ENCODE peak calls at places on chromosomes 11 and 22, in four cellular contexts. U is epithelial cell of esophagus; L is NCI-H2029 treated with DMSO at 0.1 percent for 48 hours; G is activated naive CD4-positive, alpha-beta T cell treated with anti-CD3 and anti-CD28 coated beads, Interleukin-2, amount 10 ng/mL, durations not matched to agents 7 days and 5 days. P is an unnamed sample.

GRCh38 chr11:19259487-19260345 is 19.0 kb upstream of the E2F8 start:
- DNase-seq in G (peak), U (peak), L (peak), P (no peak)

GRCh38 chr11:44539971-44540370 is 25.5 kb upstream of the CD82 start:
- DNase-seq in U (no peak), G (no peak), L (peak), P (no peak)

GRCh38 chr22:27133951-27134664 is 476.7 kb downstream of the MIAT start:
- DNase-seq in G (no peak), U (peak), L (no peak), P (no peak)

GRCh38 chr11:79052539-79052938 is 388.3 kb downstream of the TENM4 start:
- DNase-seq in U (peak), L (no peak), G (no peak), P (no peak)

GRCh38 chr22:41367039-41367679 is 14.6 kb upstream of the TEF start:
- DNase-seq in G (no peak), L (peak), U (peak), P (no peak)

GRCh38 chr11:120400564-120401364 is 64.6 kb downstream of the ARHGEF12 start:
- DNase-seq in L (peak), G (no peak), U (peak), P (no peak)

GRCh38 chr11:83282084-83282716 is 4.0 kb downstream of the CCDC90B start:
- DNase-seq in G (no peak), L (no peak), U (no peak), P (no peak)

GRCh38 chr22:43446881-43447280 is 35.1 kb downstream of the MPPED1 start:
- DNase-seq in G (no peak), U (peak), L (peak), P (no peak)

GRCh38 chr11:73818838-73819237 is 31.2 kb downstream of the MRPL48 start:
- DNase-seq in U (no peak), L (no peak), G (no peak), P (no peak)

GRCh38 chr11:72179804-72180396 is 12.0 kb upstream of the FOLR1 start:
- DNase-seq in G (no peak), L (no peak), U (no peak), P (no peak)

GRCh38 chr11:77402218-77402556 is 71.7 kb downstream of the PAK1 start:
- DNase-seq in L (peak), U (peak), G (no peak), P (no peak)

GRCh38 chr22:39481054-39481453 is 21.0 kb upstream of the MIEF1 start:
- DNase-seq in L (no peak), G (no peak), U (no peak), P (no peak)

GRCh38 chr11:83025267-83025704 is 46.4 kb downstream of the RAB30 start:
- DNase-seq in U (peak), G (no peak), L (no peak), P (peak)

GRCh38 chr11:113681711-113682410 is 24.2 kb downstream of the TMPRSS5 start:
- DNase-seq in L (no peak), G (no peak), U (peak), P (no peak)

GRCh38 chr11:110022548-110022947 is 70.6 kb upstream of the ZC3H12C start:
- DNase-seq in U (peak), G (no peak), L (no peak), P (no peak)

GRCh38 chr11:102252339-102252891 is 64.9 kb upstream of the BIRC3 start:
- DNase-seq in U (no peak), L (no peak), G (no peak), P (no peak)

GRCh38 chr11:60993611-60994010 is 22.1 kb downstream of the CD6 start:
- DNase-seq in L (no peak), U (no peak), G (no peak), P (no peak)

GRCh38 chr22:27612075-27612474 is 189.5 kb downstream of the MN1 start:
- DNase-seq in L (no peak), U (no peak), G (no peak), P (no peak)

GRCh38 chr11:126282742-126283591 is at the start of gene TIRAP:
- DNase-seq in U (peak), G (peak), L (peak), P (peak)

GRCh38 chr11:2379471-2380174 is 2.5 kb downstream of the CD81 start:
- DNase-seq in U (no peak), L (no peak), G (no peak), P (no peak)

GRCh38 chr11:83528877-83529276 is 242.7 kb upstream of the CCDC90B start:
- DNase-seq in L (no peak), G (no peak), U (no peak), P (no peak)